ENCODE peak calls at places on chromosome 6, in five cellular contexts. T is A549, Z is K562, F is GM12878, R is HepG2. W is an unnamed sample.

GRCh38 chr6:89566011-89566775 is 72.4 kb downstream of the LYRM2 start:
- DNase-seq in T (no peak), F (no peak), R (no peak), Z (no peak), W (no peak)

GRCh38 chr6:71190809-71191208 is 97.8 kb upstream of the OGFRL1 start:
- DNase-seq in Z (no peak), R (peak), F (no peak), T (no peak), W (peak)

GRCh38 chr6:169425628-169426370 is 172.2 kb upstream of the THBS2 start:
- DNase-seq in R (no peak), Z (no peak), T (no peak), F (no peak), W (no peak)

GRCh38 chr6:155120034-155120433 is 124.9 kb downstream of the TIAM2 start:
- DNase-seq in T (no peak), F (no peak), Z (no peak), R (no peak), W (peak)

GRCh38 chr6:43933111-43933885 is 163.3 kb downstream of the VEGFA start:
- DNase-seq in T (no peak), Z (no peak), F (no peak), R (no peak), W (no peak)

GRCh38 chr6:39884696-39885095 is 49.6 kb downstream of the MOCS1 start:
- DNase-seq in Z (no peak), R (no peak), F (no peak), T (no peak), W (no peak)

GRCh38 chr6:122947355-122947754 is 48.7 kb upstream of the CLVS2 start:
- DNase-seq in Z (peak), F (no peak), T (peak), R (no peak), W (peak)

GRCh38 chr6:91719414-91719813 is 1132.5 kb upstream of the MAP3K7 start:
- DNase-seq in F (no peak), T (no peak), Z (no peak), R (no peak), W (no peak)

GRCh38 chr6:110864816-110865215 is 9.8 kb upstream of the AMD1 start:
- DNase-seq in F (no peak), Z (no peak), T (no peak), R (peak), W (peak)

GRCh38 chr6:139568956-139569538 is 194.6 kb upstream of the CITED2 start:
- DNase-seq in F (no peak), R (no peak), Z (no peak), T (no peak), W (no peak)

GRCh38 chr6:53565886-53566285 is 21.0 kb upstream of the GCLC start:
- DNase-seq in F (no peak), T (no peak), Z (no peak), R (no peak), W (no peak)

GRCh38 chr6:125802943-125803377 is 12.2 kb downstream of the NCOA7 start:
- DNase-seq in T (no peak), R (no peak), F (no peak), Z (no peak), W (no peak)

GRCh38 chr6:484086-484728 is 92.7 kb downstream of the IRF4 start:
- DNase-seq in R (no peak), F (peak), T (no peak), Z (no peak), W (no peak)

GRCh38 chr6:160667854-160668481 is 3.9 kb upstream of the LPA start:
- DNase-seq in Z (peak), F (peak), T (peak), R (peak), W (peak)

GRCh38 chr6:53361549-53362031 is 12.8 kb upstream of the ELOVL5 start:
- DNase-seq in Z (peak), F (peak), T (no peak), R (no peak), W (no peak)

GRCh38 chr6:35370124-35370741 is 27.9 kb downstream of the PPARD start:
- DNase-seq in F (no peak), Z (peak), R (peak), T (peak), W (no peak)

GRCh38 chr6:43708857-43709653 is 21.5 kb upstream of the MRPS18A start:
- DNase-seq in F (no peak), R (no peak), Z (peak), T (no peak), W (no peak)

GRCh38 chr6:85641522-85641915 is 1.2 kb downstream of the SYNCRIP start:
- DNase-seq in Z (peak), T (no peak), R (no peak), F (no peak), W (no peak)

GRCh38 chr6:107447663-107448216 is 11.6 kb downstream of the PDSS2 start:
- DNase-seq in T (no peak), Z (peak), F (no peak), R (no peak), W (no peak)

GRCh38 chr6:55433446-55434130 is 106.3 kb downstream of the GFRAL start:
- DNase-seq in Z (no peak), F (no peak), T (no peak), R (no peak), W (peak)

GRCh38 chr6:152348116-152348515 is 289.0 kb downstream of the SYNE1 start:
- DNase-seq in F (no peak), R (no peak), T (no peak), Z (no peak), W (no peak)

GRCh38 chr6:15522856-15523529 is 139.8 kb downstream of the DTNBP1 start:
- DNase-seq in T (no peak), R (no peak), F (no peak), Z (no peak), W (no peak)

GRCh38 chr6:31884528-31885035 is 5.8 kb upstream of the SLC44A4 start:
- DNase-seq in T (no peak), R (no peak), Z (no peak), F (no peak), W (no peak)

GRCh38 chr6:156864557-156864956 is 87.4 kb downstream of the ARID1B start:
- DNase-seq in Z (no peak), T (no peak), R (no peak), F (no peak), W (no peak)

GRCh38 chr6:166716910-166717617 is 90.0 kb upstream of the RPS6KA2 start:
- DNase-seq in R (no peak), F (no peak), Z (no peak), T (no peak), W (no peak)

GRCh38 chr6:86856937-86857563 is 80.3 kb upstream of the HTR1E start:
- DNase-seq in T (peak), F (no peak), R (peak), Z (peak), W (peak)

GRCh38 chr6:151808331-151809241 is 1.1 kb downstream of the ESR1 start:
- DNase-seq in T (no peak), Z (no peak), F (no peak), R (no peak), W (peak)

GRCh38 chr6:117624869-117625481 is 22.7 kb upstream of the GOPC start:
- DNase-seq in Z (no peak), F (no peak), R (no peak), T (no peak), W (peak)

GRCh38 chr6:153411249-153411648 is 280.2 kb upstream of the RGS17 start:
- DNase-seq in T (no peak), R (no peak), F (no peak), Z (no peak), W (no peak)

GRCh38 chr6:107320126-107320525 is 139.2 kb downstream of the PDSS2 start:
- DNase-seq in F (no peak), Z (no peak), R (no peak), T (no peak), W (no peak)

GRCh38 chr6:134247271-134247833 is 70.6 kb downstream of the SGK1 start:
- DNase-seq in Z (no peak), R (no peak), T (no peak), F (peak), W (no peak)

GRCh38 chr6:105601541-105602174 is 198.8 kb upstream of the PREP start:
- DNase-seq in T (peak), Z (peak), F (peak), R (peak), W (no peak)

GRCh38 chr6:126437225-126437624 is 97.3 kb downstream of the CENPW start:
- DNase-seq in Z (no peak), R (no peak), T (no peak), F (no peak), W (no peak)

GRCh38 chr6:6243846-6244245 is 76.6 kb downstream of the F13A1 start:
- DNase-seq in F (no peak), T (no peak), Z (no peak), R (peak), W (no peak)

GRCh38 chr6:133286765-133287164 is 45.6 kb downstream of the EYA4 start:
- DNase-seq in R (no peak), F (no peak), Z (peak), T (no peak), W (peak)

GRCh38 chr6:161701051-161701450 is 427.2 kb upstream of the AGPAT4 start:
- DNase-seq in F (no peak), T (no peak), R (no peak), Z (no peak), W (no peak)

GRCh38 chr6:16136086-16136485 is 7.2 kb downstream of the MYLIP start:
- DNase-seq in F (no peak), Z (peak), T (no peak), R (no peak), W (no peak)

GRCh38 chr6:127343753-127344659 is 597 bp upstream of the ECHDC1 start:
- DNase-seq in Z (peak), T (no peak), R (peak), F (no peak), W (peak)

GRCh38 chr6:132919028-132919427 is 104.7 kb downstream of the RPS12 start:
- DNase-seq in T (no peak), Z (no peak), R (no peak), F (no peak), W (peak)

GRCh38 chr6:39400026-39400425 is 77.5 kb upstream of the KCNK16 start:
- DNase-seq in R (no peak), F (no peak), T (no peak), Z (no peak), W (no peak)

DNA sequence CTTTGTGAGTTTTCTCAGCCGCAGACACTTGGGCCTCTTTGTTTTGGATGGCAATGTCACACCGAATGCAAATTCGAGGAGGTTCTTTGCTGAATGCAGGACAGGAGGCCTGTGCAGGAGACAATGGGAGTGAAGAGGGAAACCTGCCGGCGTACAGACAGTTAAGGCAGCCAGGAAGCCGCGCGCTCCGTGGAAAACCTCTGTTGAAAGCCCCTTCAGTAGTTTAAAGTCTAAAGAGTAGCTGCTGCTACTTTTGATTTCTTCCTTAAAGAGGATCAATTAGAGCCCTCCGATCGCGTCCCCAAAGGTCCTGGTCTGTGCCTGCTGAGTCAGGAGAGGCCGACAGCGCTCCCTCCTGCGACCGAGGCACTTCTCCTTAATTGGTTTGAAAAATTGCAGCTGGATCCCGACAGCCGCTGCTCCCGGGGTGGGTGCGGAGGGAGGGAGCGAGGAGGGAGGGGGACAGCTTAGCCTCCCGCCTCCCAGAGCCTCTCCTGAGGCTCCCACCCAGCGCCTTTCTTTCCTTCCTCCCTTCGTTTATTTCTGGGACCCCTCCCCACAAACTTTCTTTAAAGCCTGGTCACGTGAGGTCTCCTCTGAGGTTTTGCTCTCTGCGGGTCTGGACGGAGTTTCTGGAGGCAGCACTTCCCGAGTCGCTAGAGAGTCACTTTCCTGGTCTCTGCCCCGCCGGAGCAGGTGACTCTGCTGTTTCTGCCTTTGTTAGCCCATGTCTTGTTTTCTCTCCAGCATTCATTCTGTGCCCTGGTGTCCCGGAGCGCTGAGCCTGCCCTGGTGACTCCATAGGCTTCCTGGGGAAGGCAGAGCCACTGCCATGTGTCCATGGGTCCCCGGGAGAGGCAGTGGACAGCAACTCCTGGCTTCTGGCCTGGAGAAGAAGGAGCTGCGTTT is 22.3 kb upstream of the RPP40 start:
- DNase-seq in T (no peak), R (peak), Z (peak), F (no peak), W (peak)
- TF ChIP-seq CTCF in T (no peak), R (peak), Z (peak), F (no peak), W (no peak)

GRCh38 chr6:27605401-27606342 is 132.8 kb upstream of the ZNF184 start:
- DNase-seq in R (peak), Z (peak), F (no peak), T (no peak), W (peak)
- TF ChIP-seq JUNB in R (no peak), Z (no peak), F (no peak), T (no peak), W (no peak)

DNA sequence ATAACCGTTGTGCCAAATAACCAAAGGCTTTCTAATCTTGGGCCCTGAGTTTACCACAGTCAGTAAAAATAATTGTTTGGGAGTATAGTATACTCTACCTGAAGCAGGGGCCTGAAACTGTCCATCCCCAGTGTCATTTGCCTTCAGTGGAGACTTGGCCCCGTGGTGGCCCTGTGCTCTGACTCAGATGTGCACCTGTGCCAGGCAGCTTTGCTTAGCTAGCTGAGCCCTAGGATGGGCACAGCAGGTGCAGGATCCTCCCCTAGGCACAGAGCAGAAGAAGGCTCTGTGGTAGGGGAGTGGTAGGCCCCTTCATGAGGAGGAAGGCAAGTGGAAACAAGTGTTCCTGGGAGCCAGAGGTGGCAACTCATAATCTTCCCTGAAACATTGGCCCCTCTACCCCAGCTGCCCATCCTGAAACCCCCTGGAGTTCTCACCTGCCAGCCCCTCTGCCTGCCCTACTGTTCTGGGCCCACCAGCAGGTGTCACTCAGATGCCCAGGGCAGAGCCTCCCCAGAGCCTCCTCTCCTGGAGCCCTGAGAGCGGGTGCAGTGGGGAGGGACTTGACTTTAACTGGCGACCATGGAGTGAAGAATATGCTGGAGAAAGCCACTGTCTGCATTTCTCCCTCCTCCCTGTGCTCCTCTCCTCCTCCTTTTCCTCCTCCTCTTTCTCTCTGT is 3.0 kb downstream of the CPNE5 start:
- DNase-seq in T (no peak), R (no peak), Z (no peak), F (no peak), W (no peak)
- TF ChIP-seq CTCF in T (no peak), R (peak), Z (peak), F (peak), W (peak)

GRCh38 chr6:145244712-145245111 is 490.6 kb downstream of the EPM2A start:
- DNase-seq in R (peak), T (no peak), Z (no peak), F (no peak), W (no peak)
- TF ChIP-seq JUNB in R (no peak), T (no peak), Z (no peak), F (no peak), W (no peak)

GRCh38 chr6:70062010-70062409 is 195.7 kb downstream of the COL19A1 start:
- DNase-seq in Z (no peak), T (no peak), R (no peak), F (no peak), W (no peak)
- TF ChIP-seq CTCF in Z (no peak), T (no peak), R (no peak), F (no peak), W (no peak)

W was measured in GM23338.